ENCODE peak calls at places on chromosomes 3 and 15, in five cellular contexts. L is uterus, J is Peyer's patch, K is endodermal cell, E is psoas muscle. S is an unnamed sample.
A peak's percentile ranks its signal among the peaks of the same experiment; 100 is the strongest.

GRCh38 chr15:65631503-65631902 is 9.8 kb downstream of the SLC24A1 start:
- DNase-seq in L (no peak), K (no peak), E (no peak), J (no peak), S (no peak)

GRCh38 chr15:78651007-78651406 is 10.0 kb upstream of the CHRNB4 start:
- DNase-seq in J (no peak), K (no peak), L (no peak), E (no peak), S (no peak)

GRCh38 chr3:104906001-104906639 is 460.6 kb upstream of the ALCAM start:
- DNase-seq in E (no peak), K (no peak), L (no peak), J (no peak), S (no peak)

GRCh38 chr3:177905895-177906511 is 630.2 kb upstream of the KCNMB2 start:
- DNase-seq in L (no peak), J (no peak), K (peak; percentile 54), E (no peak), S (no peak)

GRCh38 chr15:59632714-59633113 is 21.1 kb downstream of the GCNT3 start:
- DNase-seq in K (peak; percentile 86), J (no peak), E (no peak), L (no peak), S (no peak)

GRCh38 chr3:105322570-105323273 is 44.0 kb upstream of the ALCAM start:
- DNase-seq in E (no peak), J (no peak), K (no peak), L (no peak), S (no peak)

GRCh38 chr3:16063603-16064002 is 110.9 kb upstream of the GALNT15 start:
- DNase-seq in L (no peak), J (no peak), K (no peak), E (no peak), S (no peak)

GRCh38 chr3:130963878-130964277 is 62.7 kb downstream of the ASTE1 start:
- DNase-seq in E (no peak), J (no peak), L (no peak), K (no peak), S (no peak)

GRCh38 chr3:151804267-151804666 is 9.6 kb upstream of the AADAC start:
- DNase-seq in L (no peak), K (no peak), E (no peak), J (no peak), S (no peak)

GRCh38 chr3:100047455-100048141 is 66.7 kb downstream of the FILIP1L start:
- DNase-seq in J (peak; percentile 57), K (no peak), E (no peak), L (no peak), S (no peak)

GRCh38 chr3:31959951-31960792 is 20.9 kb downstream of the OSBPL10 start:
- DNase-seq in E (no peak), L (no peak), J (no peak), K (peak; percentile 56), S (no peak)

GRCh38 chr3:66076861-66077495 is 38.3 kb upstream of the MAGI1 start:
- DNase-seq in K (no peak), L (no peak), E (no peak), J (no peak), S (no peak)

GRCh38 chr15:71685420-71685993 is 124.8 kb upstream of the NR2E3 start:
- DNase-seq in E (no peak), K (no peak), L (no peak), J (no peak), S (no peak)

GRCh38 chr15:76217029-76217866 is 94.0 kb downstream of the ETFA start:
- DNase-seq in K (no peak), E (no peak), L (no peak), J (no peak), S (no peak)

GRCh38 chr3:194860725-194861124 is 175.0 kb downstream of the FAM43A start:
- DNase-seq in K (no peak), J (no peak), L (no peak), E (no peak), S (no peak)

GRCh38 chr3:41140242-41140641 is 59.1 kb upstream of the CTNNB1 start:
- DNase-seq in E (no peak), J (no peak), L (no peak), K (no peak), S (no peak)

GRCh38 chr15:73897441-73898261 is 24.3 kb downstream of the TBC1D21 start:
- DNase-seq in L (peak; percentile 23), J (no peak), E (peak; percentile 60), K (peak; percentile 91), S (peak; percentile 56)

GRCh38 chr3:151044706-151045105 is 40.8 kb upstream of the MED12L start:
- DNase-seq in L (no peak), K (no peak), J (no peak), E (no peak), S (no peak)

GRCh38 chr3:81699921-81700320 is 61.5 kb downstream of the GBE1 start:
- DNase-seq in K (no peak), J (no peak), E (no peak), L (no peak), S (no peak)

GRCh38 chr3:170690133-170690981 is 104.5 kb upstream of the SLC7A14 start:
- DNase-seq in L (peak; percentile 68), K (peak; percentile 90), E (peak; percentile 79), J (peak; percentile 34), S (peak; percentile 65)

GRCh38 chr3:21672303-21672702 is 78.7 kb downstream of the ZNF385D start:
- DNase-seq in E (no peak), L (no peak), J (no peak), K (peak; percentile 59), S (no peak)

GRCh38 chr15:73991260-73991659 is 835 bp downstream of the STOML1 start:
- DNase-seq in K (no peak), J (peak; percentile 15), E (peak; percentile 90), L (peak; percentile 80), S (no peak)

GRCh38 chr15:89803941-89804800 is 10.5 kb downstream of the ANPEP start:
- DNase-seq in K (no peak), E (peak; percentile 56), L (no peak), J (no peak), S (no peak)

GRCh38 chr3:112131111-112131510 is 1.9 kb downstream of the GCSAM start:
- DNase-seq in E (no peak), L (no peak), J (no peak), K (no peak), S (no peak)
- H3K4me3 ChIP-seq in E (no peak overlapping the region), L (no peak overlapping the region), J (no peak overlapping the region), K (no peak overlapping the region), S (no peak overlapping the region)

GRCh38 chr3:9969632-9970019 is 17.0 kb downstream of the EMC3 start:
- DNase-seq in E (no peak), K (no peak), J (no peak), L (no peak), S (no peak)
- H3K36me3 ChIP-seq in E (peaks cover 99% of the 10 kb centered on the region), K (peaks cover 73% of the 10 kb centered on the region), J (no peaks in the 10 kb centered on the region), L (no peaks in the 10 kb centered on the region), S (peaks cover 35% of the 10 kb centered on the region)

GRCh38 chr3:158094235-158094916 is 11.8 kb downstream of the SHOX2 start:
- DNase-seq in K (peak; percentile 89), E (no peak), L (no peak), J (no peak), S (peak; percentile 78)

GRCh38 chr3:158095302-158095997 is 10.8 kb downstream of the SHOX2 start:
- DNase-seq in L (no peak), J (no peak), K (peak; percentile 74), E (no peak), S (no peak)

GRCh38 chr3:158097141-158097540 is 9.1 kb downstream of the SHOX2 start:
- DNase-seq in K (no peak), J (no peak), L (no peak), E (no peak), S (no peak)

GRCh38 chr3:158093526-158093925 is 12.7 kb downstream of the SHOX2 start:
- DNase-seq in L (no peak), E (no peak), K (no peak), J (no peak), S (no peak)

GRCh38 chr3:158094917-158095301 is 11.3 kb downstream of the SHOX2 start:
- DNase-seq in E (no peak), K (peak; percentile 61), L (no peak), J (no peak), S (no peak)
- H3K4me3 ChIP-seq in E (no peak overlapping the region), K (peak overlapping the region; percentile 3), L (no peak overlapping the region), J (no peak overlapping the region), S (no peak overlapping the region)

DNA sequence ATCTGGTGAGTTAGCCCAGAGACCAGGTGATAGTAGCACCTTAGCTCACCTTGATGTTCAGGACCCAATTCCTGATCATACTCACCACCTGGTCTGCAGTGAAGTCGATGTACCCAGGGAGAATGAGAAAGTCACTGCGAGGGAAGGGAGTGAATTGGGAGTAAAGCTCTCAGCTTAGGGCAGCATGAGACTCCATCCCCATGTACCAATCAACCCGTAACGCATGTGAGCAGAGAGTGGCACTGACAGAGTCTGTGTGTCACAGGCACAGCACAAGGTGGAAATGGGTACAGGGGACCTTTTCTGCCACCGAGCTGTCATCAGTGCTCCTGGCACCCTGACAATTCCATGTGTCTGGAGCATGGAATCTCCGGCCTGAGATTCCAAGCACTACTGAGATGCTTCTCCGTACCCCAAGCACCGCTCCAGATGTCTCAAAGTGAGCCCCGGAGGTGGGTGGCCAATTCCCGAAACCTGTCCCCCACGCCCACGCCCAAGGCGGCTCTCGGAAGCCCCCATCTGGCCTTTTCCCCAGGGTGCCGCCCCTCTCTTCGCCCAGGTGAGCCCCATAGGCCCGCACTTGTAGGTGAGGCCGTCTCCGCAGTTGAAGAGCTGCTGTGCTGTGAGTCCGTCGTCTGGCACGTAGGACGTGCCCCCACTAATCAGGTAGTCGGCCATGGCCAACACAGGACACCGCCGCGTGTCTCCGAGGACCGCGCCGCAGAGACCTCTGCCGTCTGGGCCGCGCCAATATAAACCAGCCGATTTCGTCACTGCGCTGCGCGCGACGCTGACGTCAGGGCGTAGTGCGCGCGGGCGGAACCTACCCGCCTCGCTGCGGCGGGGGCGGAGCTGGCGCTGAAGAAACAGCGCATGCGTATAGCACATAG is at the start of gene IMPDH2:
- DNase-seq in L (peak; percentile 95), J (peak; percentile 93), K (peak; percentile 97), E (peak; percentile 98), S (peak; percentile 99)
- H3K36me3 ChIP-seq in L (no peaks in the 10 kb centered on the region), J (no peaks in the 10 kb centered on the region), K (peaks cover 86% of the 10 kb centered on the region), E (peaks cover 83% of the 10 kb centered on the region), S (peaks cover 76% of the 10 kb centered on the region)

GRCh38 chr3:111859974-111860859 is 1.2 kb downstream of the PHLDB2 start:
- DNase-seq in K (peak; percentile 94), L (peak; percentile 76), E (peak; percentile 78), J (peak; percentile 70), S (peak; percentile 66)

GRCh38 chr3:111856501-111856900 is 2.6 kb upstream of the PHLDB2 start:
- DNase-seq in E (no peak), J (no peak), L (no peak), K (no peak), S (no peak)

GRCh38 chr3:111859061-111859973 is at the start of gene PHLDB2:
- DNase-seq in E (peak; percentile 80), J (peak; percentile 42), K (peak; percentile 96), L (peak; percentile 79), S (peak; percentile 93)

GRCh38 chr3:111857474-111857873 is 1.6 kb upstream of the PHLDB2 start:
- DNase-seq in E (no peak), L (no peak), K (no peak), J (no peak), S (no peak)

DNA sequence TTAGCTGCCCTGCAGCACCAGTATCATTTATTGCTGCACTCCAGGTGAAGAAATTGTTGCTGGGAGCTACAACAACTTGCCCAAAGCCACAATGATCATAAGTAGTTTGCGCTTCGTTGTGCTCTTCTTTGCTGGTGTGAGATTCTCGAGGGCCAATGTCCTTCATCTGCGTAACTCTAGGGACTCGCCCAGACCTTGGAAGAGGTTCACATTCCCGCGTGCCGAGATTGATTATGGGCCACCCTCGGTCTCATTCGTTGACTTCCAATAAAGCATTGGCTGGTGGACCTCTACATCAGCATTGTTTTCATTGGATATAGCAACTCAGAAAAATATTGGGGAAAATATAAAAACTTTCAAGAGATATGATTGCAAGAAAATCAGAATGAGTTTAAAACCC is 424 bp upstream of the PHLDB2 start:
- DNase-seq in K (peak; percentile 48), J (no peak), E (no peak), L (no peak), S (no peak)
- H3K4me3 ChIP-seq in K (peak overlapping the region; percentile 92), J (peak overlapping the region; percentile 65), E (peak overlapping the region; percentile 76), L (peak overlapping the region; percentile 85), S (peak overlapping the region; percentile 51)